ENCODE peak calls at places on chromosomes 1 and 21, in ten cellular contexts. N is stimulated activated CD4-positive, alpha-beta T cell treated with anti-CD3 and anti-CD28 coated beads, Interleukin-1b, Interleukin-23, amount 100 ng/mL, for 24 hours; H is CD8-positive, alpha-beta T cell; D is endothelial cell; V is cardiac muscle cell; U is cortex of kidney; A is GM13977; G is mucosa of gallbladder; P is fibroblast of lung; W is activated T-cell treated with anti-CD3 and anti-CD28 coated beads for 24 hours. R is an unnamed sample.
A peak's percentile ranks its signal among the peaks of the same experiment; 100 is the strongest.

GRCh38 chr1:154883919-154884867 is 14.1 kb upstream of the KCNN3 start:
- DNase-seq in A (no peak), V (no peak), H (no peak), U (no peak), G (no peak), W (no peak), D (no peak), N (no peak), P (no peak), R (no peak)

GRCh38 chr1:7587726-7588456 is 183.2 kb upstream of the VAMP3 start:
- DNase-seq in H (no peak), W (no peak), A (no peak), P (no peak), V (no peak), N (no peak), G (no peak), U (no peak), D (no peak), R (no peak)

GRCh38 chr1:231691618-231692259 is 65.1 kb downstream of the DISC1 start:
- DNase-seq in A (no peak), H (no peak), G (no peak), U (no peak), V (peak; percentile 71), P (no peak), D (peak; percentile 64), W (no peak), N (no peak), R (no peak)

GRCh38 chr1:206512521-206513180 is 5.3 kb downstream of the RASSF5 start:
- DNase-seq in W (no peak), D (no peak), G (no peak), U (no peak), A (no peak), P (no peak), N (no peak), H (no peak), V (no peak), R (no peak)

GRCh38 chr1:75811211-75811981 is 14.7 kb downstream of the MSH4 start:
- DNase-seq in W (no peak), N (no peak), U (no peak), D (no peak), H (no peak), V (peak; percentile 18), G (no peak), A (no peak), P (no peak), R (no peak)

GRCh38 chr1:194225781-194226180 is 1039.4 kb upstream of the B3GALT2 start:
- DNase-seq in D (no peak), N (no peak), W (no peak), P (no peak), G (no peak), H (no peak), V (no peak), A (peak; percentile 5), U (no peak), R (no peak)

GRCh38 chr1:118927421-118927820 is 60.7 kb downstream of the TBX15 start:
- DNase-seq in N (no peak), G (no peak), W (no peak), A (no peak), D (no peak), U (no peak), H (no peak), V (no peak), P (no peak), R (no peak)

GRCh38 chr1:31510853-31511789 is 65.2 kb upstream of the TINAGL1 start:
- DNase-seq in D (no peak), P (no peak), N (no peak), H (no peak), G (peak; percentile 87), A (no peak), U (no peak), V (no peak), W (no peak), R (no peak)

GRCh38 chr1:234732671-234733390 is 122.9 kb upstream of the IRF2BP2 start:
- DNase-seq in U (no peak), D (no peak), H (no peak), A (no peak), P (no peak), G (no peak), V (no peak), W (no peak), N (no peak), R (no peak)

GRCh38 chr1:44012411-44012810 is 18.9 kb downstream of the SLC6A9 start:
- DNase-seq in H (no peak), G (no peak), U (no peak), N (no peak), A (no peak), W (no peak), D (no peak), P (no peak), V (no peak), R (no peak)

GRCh38 chr1:231814031-231814430 is 187.4 kb downstream of the DISC1 start:
- DNase-seq in N (no peak), A (no peak), P (no peak), V (no peak), G (no peak), D (no peak), W (no peak), H (no peak), U (no peak), R (no peak)

GRCh38 chr21:41976611-41977010 is 22.8 kb upstream of the C2CD2 start:
- DNase-seq in G (no peak), W (no peak), U (no peak), N (no peak), V (no peak), P (no peak), H (no peak), D (no peak), A (no peak), R (no peak)

GRCh38 chr1:236623371-236624166 is 19.3 kb upstream of the HEATR1 start:
- DNase-seq in W (no peak), G (no peak), U (no peak), A (no peak), N (no peak), H (no peak), D (no peak), V (peak; percentile 41), P (no peak), R (no peak)

GRCh38 chr21:36350282-36350910 is 30.4 kb downstream of the MORC3 start:
- DNase-seq in N (no peak), W (no peak), U (no peak), P (peak; percentile 70), D (no peak), V (peak; percentile 57), H (no peak), G (no peak), A (no peak), R (peak; percentile 72)

GRCh38 chr21:24045775-24046215 is 1561.5 kb downstream of the MRPL39 start:
- DNase-seq in G (peak; percentile 46), U (no peak), A (no peak), N (no peak), H (peak; percentile 11), W (peak; percentile 2), P (peak; percentile 98), D (peak; percentile 18), V (peak; percentile 89), R (peak; percentile 48)

GRCh38 chr1:151611832-151612505 is at the start of gene SNX27:
- DNase-seq in N (peak; percentile 79), W (peak; percentile 83), P (peak; percentile 94), A (peak; percentile 95), H (peak; percentile 86), U (peak; percentile 61), D (peak; percentile 92), V (peak; percentile 96), G (peak; percentile 95), R (peak; percentile 86)

GRCh38 chr1:22259581-22260282 is 116.8 kb upstream of the WNT4 start:
- DNase-seq in U (no peak), G (peak; percentile 50), D (no peak), V (peak; percentile 42), P (peak; percentile 58), A (no peak), N (no peak), W (no peak), H (no peak), R (peak; percentile 12)

GRCh38 chr1:17204546-17205440 is at the start of gene PADI1:
- DNase-seq in V (no peak), H (no peak), D (no peak), W (no peak), G (no peak), P (no peak), N (no peak), A (no peak), U (no peak), R (no peak)

GRCh38 chr1:204837440-204838084 is 33.1 kb upstream of the NFASC start:
- DNase-seq in D (peak; percentile 70), G (peak; percentile 65), A (peak; percentile 47), U (no peak), H (peak; percentile 13), N (no peak), P (peak; percentile 52), V (peak; percentile 69), W (no peak), R (peak; percentile 53)

GRCh38 chr1:21245688-21246229 is 44.5 kb downstream of the ECE1 start:
- DNase-seq in H (no peak), V (no peak), D (no peak), G (no peak), W (no peak), A (no peak), N (no peak), U (no peak), P (no peak), R (no peak)